ENCODE peak calls at places on chromosomes 4 and X, in nine cellular contexts. H, U, F, K, X, D, Z, W and B are unnamed samples.

GRCh38 chrX:20951016-20951795 is 423.0 kb upstream of the CNKSR2 start:
- DNase-seq in H (peak; percentile 3), W (no peak), Z (peak; percentile 46), U (no peak), F (no peak), X (no peak), D (no peak), K (no peak), B (no peak)

GRCh38 chr4:78781925-78782324 is 5.8 kb downstream of the BMP2K start:
- DNase-seq in K (no peak), U (no peak), X (no peak), D (no peak), F (no peak), Z (no peak), W (no peak), H (no peak), B (no peak)

GRCh38 chr4:48748949-48749596 is 31.0 kb downstream of the FRYL start:
- DNase-seq in F (no peak), H (no peak), K (no peak), D (no peak), U (no peak), W (no peak), Z (no peak), X (no peak), B (no peak)

GRCh38 chr4:76504613-76505465 is 69.8 kb downstream of the SHROOM3 start:
- DNase-seq in W (peak; percentile 37), K (no peak), X (no peak), F (peak; percentile 72), H (peak; percentile 28), D (peak; percentile 42), U (no peak), Z (peak; percentile 27), B (peak; percentile 38)

GRCh38 chr4:153349206-153349805 is 4.8 kb downstream of the MND1 start:
- DNase-seq in K (no peak), X (no peak), U (no peak), W (no peak), H (no peak), F (no peak), D (no peak), Z (no peak), B (no peak)

GRCh38 chr4:30952526-30953219 is 232.5 kb downstream of the PCDH7 start:
- DNase-seq in X (no peak), H (no peak), F (no peak), K (no peak), W (no peak), U (no peak), Z (no peak), D (no peak), B (no peak)

GRCh38 chr4:139825523-139826014 is 159.9 kb downstream of the MGST2 start:
- DNase-seq in W (peak; percentile 57), K (no peak), Z (no peak), D (no peak), U (no peak), X (no peak), F (no peak), H (no peak), B (no peak)

GRCh38 chr4:87117051-87117729 is 103.2 kb downstream of the KLHL8 start:
- DNase-seq in H (peak; percentile 18), Z (no peak), X (no peak), K (no peak), U (no peak), F (no peak), D (no peak), W (no peak), B (no peak)

GRCh38 chrX:21972721-21973120 is 32.2 kb downstream of the SMS start:
- DNase-seq in D (no peak), F (no peak), H (no peak), K (no peak), W (no peak), X (no peak), Z (no peak), U (no peak), B (no peak)

GRCh38 chr4:165879581-165879980 is 6.5 kb downstream of the TLL1 start:
- DNase-seq in W (peak; percentile 58), Z (no peak), H (no peak), D (no peak), X (no peak), F (no peak), K (no peak), U (no peak), B (no peak)

GRCh38 chrX:118353081-118353850 is 7.4 kb downstream of the WDR44 start:
- DNase-seq in W (no peak), K (no peak), X (no peak), Z (peak; percentile 61), D (no peak), H (no peak), F (no peak), U (no peak), B (no peak)

GRCh38 chrX:13085533-13085932 is 41.1 kb upstream of the FAM9C start:
- DNase-seq in H (no peak), Z (no peak), K (no peak), W (no peak), U (no peak), D (no peak), F (no peak), X (no peak), B (no peak)

GRCh38 chr4:138405439-138405838 is 163.3 kb upstream of the SLC7A11 start:
- DNase-seq in K (no peak), H (no peak), W (no peak), X (no peak), U (no peak), Z (peak; percentile 63), F (no peak), D (no peak), B (no peak)

GRCh38 chrX:154358011-154358410 is 16.4 kb downstream of the FLNA start:
- DNase-seq in D (no peak), H (no peak), W (no peak), X (no peak), U (no peak), Z (no peak), K (no peak), F (no peak), B (no peak)

GRCh38 chr4:158176776-158177175 is 4.0 kb upstream of the GASK1B start:
- DNase-seq in F (no peak), D (no peak), X (no peak), U (no peak), H (no peak), W (no peak), K (no peak), Z (no peak), B (no peak)

GRCh38 chr4:183492791-183493221 is 12.1 kb upstream of the ING2 start:
- DNase-seq in K (no peak), X (no peak), W (no peak), F (no peak), D (no peak), Z (peak; percentile 86), H (no peak), U (no peak), B (no peak)

GRCh38 chrX:14351889-14352288 is 177.4 kb upstream of the GLRA2 start:
- DNase-seq in F (peak; percentile 21), U (no peak), K (no peak), W (no peak), Z (no peak), H (no peak), X (no peak), D (no peak), B (no peak)

GRCh38 chrX:138026211-138026610 is 460.3 kb downstream of the ZIC3 start:
- DNase-seq in U (no peak), H (no peak), K (no peak), X (no peak), W (peak; percentile 3), D (no peak), Z (no peak), F (peak; percentile 1), B (no peak)

GRCh38 chrX:134658421-134658896 is at the start of gene PLAC1:
- DNase-seq in W (no peak), K (no peak), X (no peak), F (no peak), Z (peak; percentile 2), D (no peak), H (no peak), U (no peak), B (no peak)

GRCh38 chr4:6716958-6717655 is 1.1 kb downstream of the BLOC1S4 start:
- DNase-seq in F (no peak), K (no peak), Z (no peak), W (no peak), H (no peak), U (no peak), X (no peak), D (no peak), B (no peak)

GRCh38 chrX:16797841-16798240 is 11.6 kb downstream of the TXLNG start:
- DNase-seq in F (no peak), K (no peak), H (no peak), X (no peak), U (no peak), Z (no peak), W (no peak), D (no peak), B (no peak)

GRCh38 chr4:20301161-20301560 is 49.5 kb downstream of the SLIT2 start:
- DNase-seq in W (no peak), U (no peak), K (no peak), D (no peak), X (no peak), H (no peak), Z (no peak), F (no peak), B (no peak)

GRCh38 chrX:26262121-26262523 is 46.2 kb downstream of the MAGEB5 start:
- DNase-seq in U (no peak), Z (peak; percentile 85), K (no peak), D (no peak), W (no peak), F (no peak), X (no peak), H (no peak), B (no peak)